ENCODE peak calls at places on chromosome 10, in four cellular contexts. X, Q, Z and D are unnamed samples.
A peak's percentile ranks its signal among the peaks of the same experiment; 100 is the strongest.

GRCh38 chr10:109587366-109587765 is 335.9 kb downstream of the XPNPEP1 start:
- DNase-seq in X (no peak), Q (no peak), Z (no peak), D (no peak)

GRCh38 chr10:506451-507354 is 182.8 kb downstream of the DIP2C start:
- DNase-seq in X (peak; percentile 89), Q (no peak), Z (no peak), D (no peak)

GRCh38 chr10:97548828-97549455 is 23.6 kb upstream of the ANKRD2 start:
- DNase-seq in X (no peak), Q (no peak), Z (no peak), D (no peak)

GRCh38 chr10:123800299-123800698 is 91.3 kb downstream of the CPXM2 start:
- DNase-seq in X (no peak), Q (no peak), Z (no peak), D (no peak)

GRCh38 chr10:58341947-58342346 is 7.1 kb downstream of the UBE2D1 start:
- DNase-seq in X (no peak), Q (no peak), Z (no peak), D (no peak)

GRCh38 chr10:13882112-13882711 is 295.4 kb downstream of the PRPF18 start:
- DNase-seq in X (peak; percentile 88), Q (no peak), Z (no peak), D (no peak)

GRCh38 chr10:100743626-100744135 is 1.7 kb upstream of the PAX2 start:
- DNase-seq in X (peak; percentile 84), Q (no peak), Z (peak; percentile 55), D (no peak)

GRCh38 chr10:99667108-99667751 is 7.9 kb downstream of the ENTPD7 start:
- DNase-seq in X (no peak), Q (no peak), Z (no peak), D (no peak)

GRCh38 chr10:35746004-35746403 is 103.9 kb upstream of the FZD8 start:
- DNase-seq in X (no peak), Q (no peak), Z (no peak), D (no peak)
- TF ChIP-seq CTCF in X (no peak), Q (no peak), Z (no peak), D (no peak)

GRCh38 chr10:42830237-42830636 is 47.6 kb downstream of the BMS1 start:
- DNase-seq in X (no peak), Q (no peak), Z (no peak), D (no peak)

DNA sequence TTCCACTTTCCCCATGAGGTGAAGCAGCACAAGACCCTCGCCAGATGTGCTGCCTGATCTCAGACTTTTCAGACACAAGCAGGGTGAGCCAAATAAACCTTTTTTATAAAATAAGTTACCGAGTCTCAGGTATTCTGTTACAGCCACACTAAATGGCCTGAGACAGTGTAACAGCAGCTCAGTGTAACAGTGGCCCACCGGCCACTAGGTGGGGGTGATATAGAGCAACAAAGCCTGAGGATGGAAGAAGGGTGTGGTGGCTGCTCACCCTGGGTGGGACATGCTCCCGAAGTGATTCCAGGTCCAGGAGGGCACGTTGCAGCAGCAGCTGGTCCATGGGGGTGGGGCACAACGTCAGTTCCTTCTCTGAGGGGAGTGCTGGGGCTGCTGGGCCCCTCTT is 44.6 kb downstream of the BMS1 start:
- DNase-seq in X (peak; percentile 81), Q (no peak), Z (peak; percentile 37), D (no peak)
- TF ChIP-seq CTCF in X (peak; percentile 74), Q (no peak), Z (peak; percentile 52), D (peak; percentile 18)

DNA sequence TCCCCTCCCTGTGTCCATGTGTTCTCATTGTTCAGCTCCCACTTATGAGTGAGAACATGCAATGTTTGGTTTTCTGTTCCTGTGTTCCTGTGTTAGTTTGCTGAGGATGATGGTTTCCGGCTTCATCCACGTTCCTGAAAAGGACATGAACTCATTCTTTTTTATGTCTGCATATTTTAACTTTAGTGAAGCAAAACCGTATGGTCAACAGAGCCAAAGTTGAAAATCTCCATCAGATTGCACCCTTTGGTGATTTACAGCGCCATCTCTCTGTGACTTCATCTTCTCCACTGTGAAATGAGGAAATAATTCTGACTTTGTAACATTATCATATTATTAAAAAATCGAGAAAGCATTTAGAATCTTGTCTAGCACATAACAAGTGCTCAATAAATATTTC is 132.3 kb upstream of the PLXDC2 start:
- DNase-seq in X (no peak), Q (no peak), Z (no peak), D (no peak)
- TF ChIP-seq CTCF in X (peak; percentile 37), Q (no peak), Z (no peak), D (no peak)

DNA sequence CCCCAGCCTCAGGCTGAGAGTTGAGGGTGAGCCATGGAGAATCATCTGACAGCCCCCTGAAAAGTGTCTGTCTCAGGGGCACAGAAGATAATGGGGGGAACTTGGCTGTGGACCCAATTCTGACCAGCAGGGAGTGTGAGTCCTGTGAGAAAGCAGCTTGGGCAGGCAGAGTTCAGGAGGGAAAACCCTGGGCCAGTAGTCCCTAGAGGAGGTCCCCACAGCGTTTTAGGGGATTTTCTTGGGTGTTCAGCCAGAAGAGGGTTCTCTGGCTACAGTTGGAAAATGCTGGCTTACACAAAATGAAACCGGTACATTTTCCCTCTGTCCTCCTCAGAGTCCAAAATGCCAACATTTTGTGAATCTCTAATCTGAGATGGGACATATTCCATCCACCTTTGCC is 35.8 kb upstream of the TRIM8 start:
- DNase-seq in X (peak; percentile 47), Q (no peak), Z (no peak), D (no peak)
- TF ChIP-seq CTCF in X (peak; percentile 54), Q (no peak), Z (peak; percentile 6), D (no peak)

DNA sequence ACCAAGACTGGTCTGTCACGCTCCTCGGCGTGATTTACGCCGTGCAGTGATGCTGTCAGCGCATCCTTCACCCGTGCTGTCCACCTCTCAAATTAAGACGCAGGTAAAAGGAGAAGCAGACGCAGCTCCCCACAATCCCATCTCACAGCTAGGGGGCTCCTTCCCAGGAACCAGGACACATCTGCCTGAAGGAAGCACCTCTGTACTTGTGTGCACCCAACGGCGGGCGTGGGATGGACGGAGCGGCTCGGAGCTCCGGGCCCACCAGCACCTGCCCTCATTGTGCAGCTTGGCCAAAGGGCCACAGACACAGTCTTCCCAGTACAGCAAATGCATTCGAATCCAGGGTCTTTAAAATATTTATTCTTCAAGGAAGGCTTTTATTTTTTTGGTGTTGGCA is 55.3 kb downstream of the STK32C start:
- DNase-seq in X (no peak), Q (no peak), Z (no peak), D (no peak)
- TF ChIP-seq CTCF in X (peak; percentile 52), Q (no peak), Z (no peak), D (no peak)